ENCODE peak calls at places on chromosomes 13 and 19, in eight cellular contexts. One of them, this sample, is unnamed.

GRCh38 chr13:41267106-41267505 is 3.7 kb upstream of the MTRF1 start:
- DNase-seq in colonic mucosa: no peak
- DNase-seq in retina: no peak
- DNase-seq in occipital lobe: no peak
- DNase-seq in LoVo: no peak
- DNase-seq in lung microvascular endothelial cell: no peak
- DNase-seq in mesenteric fat pad: no peak
- DNase-seq in WTC11: no peak
- DNase-seq in this sample: no peak

GRCh38 chr19:35512831-35513230 is 618 bp downstream of the DMKN start:
- DNase-seq in LoVo: no peak
- DNase-seq in mesenteric fat pad: no peak
- DNase-seq in WTC11: no peak
- DNase-seq in retina: no peak
- DNase-seq in occipital lobe: no peak
- DNase-seq in colonic mucosa: no peak
- DNase-seq in lung microvascular endothelial cell: no peak
- DNase-seq in this sample: no peak

GRCh38 chr13:19818223-19818842 is 35.6 kb upstream of the PSPC1 start:
- DNase-seq in WTC11: peak; percentile 95
- DNase-seq in retina: peak; percentile 48
- DNase-seq in lung microvascular endothelial cell: peak; percentile 45
- DNase-seq in mesenteric fat pad: peak; percentile 91
- DNase-seq in colonic mucosa: peak; percentile 42
- DNase-seq in LoVo: no peak
- DNase-seq in occipital lobe: no peak
- DNase-seq in this sample: no peak

GRCh38 chr19:3642987-3643386 is 16.4 kb upstream of the CACTIN start:
- DNase-seq in LoVo: no peak
- DNase-seq in retina: no peak
- DNase-seq in WTC11: peak; percentile 79
- DNase-seq in colonic mucosa: no peak
- DNase-seq in occipital lobe: no peak
- DNase-seq in lung microvascular endothelial cell: no peak
- DNase-seq in mesenteric fat pad: no peak
- DNase-seq in this sample: no peak

GRCh38 chr13:41426047-41426446 is 31.3 kb upstream of the RGCC start:
- DNase-seq in WTC11: no peak
- DNase-seq in colonic mucosa: no peak
- DNase-seq in mesenteric fat pad: no peak
- DNase-seq in retina: no peak
- DNase-seq in lung microvascular endothelial cell: no peak
- DNase-seq in LoVo: no peak
- DNase-seq in occipital lobe: no peak
- DNase-seq in this sample: no peak

GRCh38 chr19:13825489-13826475 is 30.5 kb downstream of the ZSWIM4 start:
- DNase-seq in mesenteric fat pad: no peak
- DNase-seq in WTC11: peak; percentile 94
- DNase-seq in lung microvascular endothelial cell: peak; percentile 36
- DNase-seq in occipital lobe: no peak
- DNase-seq in colonic mucosa: no peak
- DNase-seq in LoVo: no peak
- DNase-seq in retina: no peak
- DNase-seq in this sample: no peak

GRCh38 chr13:32883501-32883900 is 132.7 kb upstream of the KL start:
- DNase-seq in LoVo: no peak
- DNase-seq in WTC11: no peak
- DNase-seq in mesenteric fat pad: no peak
- DNase-seq in retina: no peak
- DNase-seq in colonic mucosa: no peak
- DNase-seq in lung microvascular endothelial cell: no peak
- DNase-seq in occipital lobe: peak; percentile 23
- DNase-seq in this sample: peak; percentile 20

GRCh38 chr19:47610546-47610894 is 1.6 kb downstream of the BICRA start:
- DNase-seq in occipital lobe: no peak
- DNase-seq in lung microvascular endothelial cell: no peak
- DNase-seq in retina: no peak
- DNase-seq in colonic mucosa: no peak
- DNase-seq in WTC11: no peak
- DNase-seq in LoVo: no peak
- DNase-seq in mesenteric fat pad: no peak
- DNase-seq in this sample: no peak

GRCh38 chr19:14519860-14520407 is 1.7 kb upstream of the DNAJB1 start:
- DNase-seq in LoVo: peak; percentile 70
- DNase-seq in WTC11: no peak
- DNase-seq in colonic mucosa: peak; percentile 53
- DNase-seq in mesenteric fat pad: no peak
- DNase-seq in retina: no peak
- DNase-seq in occipital lobe: no peak
- DNase-seq in lung microvascular endothelial cell: peak; percentile 80
- DNase-seq in this sample: peak; percentile 37

GRCh38 chr19:1067341-1068103 is 555 bp downstream of the ARHGAP45 start:
- DNase-seq in WTC11: no peak
- DNase-seq in colonic mucosa: no peak
- DNase-seq in lung microvascular endothelial cell: no peak
- DNase-seq in occipital lobe: no peak
- DNase-seq in retina: no peak
- DNase-seq in LoVo: no peak
- DNase-seq in mesenteric fat pad: no peak
- DNase-seq in this sample: no peak

GRCh38 chr19:10979950-10980349 is 19.1 kb downstream of the SMARCA4 start:
- DNase-seq in colonic mucosa: no peak
- DNase-seq in LoVo: no peak
- DNase-seq in retina: no peak
- DNase-seq in occipital lobe: peak; percentile 22
- DNase-seq in WTC11: no peak
- DNase-seq in lung microvascular endothelial cell: no peak
- DNase-seq in mesenteric fat pad: no peak
- DNase-seq in this sample: peak; percentile 58

GRCh38 chr13:112233256-112233655 is 142.9 kb upstream of the SPACA7 start:
- DNase-seq in retina: no peak
- DNase-seq in colonic mucosa: no peak
- DNase-seq in lung microvascular endothelial cell: no peak
- DNase-seq in mesenteric fat pad: peak; percentile 72
- DNase-seq in WTC11: no peak
- DNase-seq in LoVo: no peak
- DNase-seq in occipital lobe: no peak
- DNase-seq in this sample: no peak

GRCh38 chr13:38686635-38687245 is at the start of gene FREM2:
- DNase-seq in lung microvascular endothelial cell: no peak
- DNase-seq in occipital lobe: peak; percentile 16
- DNase-seq in mesenteric fat pad: no peak
- DNase-seq in retina: peak; percentile 87
- DNase-seq in WTC11: peak; percentile 94
- DNase-seq in LoVo: no peak
- DNase-seq in colonic mucosa: peak; percentile 79
- DNase-seq in this sample: peak; percentile 27

GRCh38 chr19:13463296-13463695 is 43.0 kb downstream of the CACNA1A start:
- DNase-seq in LoVo: no peak
- DNase-seq in WTC11: peak; percentile 78
- DNase-seq in lung microvascular endothelial cell: peak; percentile 15
- DNase-seq in mesenteric fat pad: no peak
- DNase-seq in colonic mucosa: no peak
- DNase-seq in occipital lobe: no peak
- DNase-seq in retina: peak; percentile 20
- DNase-seq in this sample: peak; percentile 33

GRCh38 chr19:5128251-5128931 is 159.5 kb downstream of the KDM4B start:
- DNase-seq in retina: peak; percentile 77
- DNase-seq in occipital lobe: no peak
- DNase-seq in WTC11: no peak
- DNase-seq in mesenteric fat pad: no peak
- DNase-seq in LoVo: no peak
- DNase-seq in lung microvascular endothelial cell: peak; percentile 64
- DNase-seq in colonic mucosa: no peak
- DNase-seq in this sample: peak; percentile 50

GRCh38 chr19:13803038-13803437 is 7.8 kb downstream of the ZSWIM4 start:
- DNase-seq in WTC11: no peak
- DNase-seq in mesenteric fat pad: no peak
- DNase-seq in lung microvascular endothelial cell: no peak
- DNase-seq in retina: no peak
- DNase-seq in occipital lobe: no peak
- DNase-seq in colonic mucosa: no peak
- DNase-seq in LoVo: no peak
- DNase-seq in this sample: no peak

GRCh38 chr13:20938302-20938701 is 35.8 kb upstream of the XPO4 start:
- DNase-seq in lung microvascular endothelial cell: no peak
- DNase-seq in colonic mucosa: no peak
- DNase-seq in retina: no peak
- DNase-seq in mesenteric fat pad: no peak
- DNase-seq in LoVo: no peak
- DNase-seq in WTC11: peak; percentile 20
- DNase-seq in occipital lobe: no peak
- DNase-seq in this sample: no peak

GRCh38 chr13:45082964-45083363 is 37.3 kb upstream of the GTF2F2 start:
- DNase-seq in lung microvascular endothelial cell: no peak
- DNase-seq in mesenteric fat pad: no peak
- DNase-seq in occipital lobe: no peak
- DNase-seq in retina: no peak
- DNase-seq in LoVo: peak; percentile 34
- DNase-seq in WTC11: no peak
- DNase-seq in colonic mucosa: no peak
- DNase-seq in this sample: no peak

GRCh38 chr13:66329988-66330429 is 900.1 kb downstream of the PCDH9 start:
- DNase-seq in colonic mucosa: no peak
- DNase-seq in occipital lobe: no peak
- DNase-seq in LoVo: no peak
- DNase-seq in retina: no peak
- DNase-seq in lung microvascular endothelial cell: no peak
- DNase-seq in WTC11: no peak
- DNase-seq in mesenteric fat pad: no peak
- DNase-seq in this sample: no peak

GRCh38 chr19:35404879-35405622 is 34.2 kb downstream of the GPR42 start:
- DNase-seq in LoVo: no peak
- DNase-seq in retina: no peak
- DNase-seq in colonic mucosa: no peak
- DNase-seq in occipital lobe: peak; percentile 6
- DNase-seq in WTC11: no peak
- DNase-seq in lung microvascular endothelial cell: peak; percentile 26
- DNase-seq in mesenteric fat pad: no peak
- DNase-seq in this sample: no peak